ENCODE peak calls at places on chromosome 1, in nine cellular contexts. One of them, this sample, is unnamed.

GRCh38 chr1:84365225-84366221 is 32.8 kb upstream of the DNASE2B start:
- DNase-seq in suprapubic skin: no peak
- DNase-seq in adipocyte: peak; percentile 87
- DNase-seq in trophoblast cell: peak; percentile 90
- DNase-seq in small intestine: peak; percentile 95
- DNase-seq in CD4-positive, CD25-positive, alpha-beta regulatory T cell: no peak
- DNase-seq in breast epithelium: no peak
- DNase-seq in IMR-90: peak; percentile 99
- DNase-seq in K562: peak; percentile 33
- DNase-seq in this sample: peak; percentile 93

GRCh38 chr1:166470465-166470864 is 303.7 kb upstream of the FAM78B start:
- DNase-seq in suprapubic skin: no peak
- DNase-seq in adipocyte: no peak
- DNase-seq in trophoblast cell: no peak
- DNase-seq in small intestine: no peak
- DNase-seq in CD4-positive, CD25-positive, alpha-beta regulatory T cell: no peak
- DNase-seq in breast epithelium: no peak
- DNase-seq in IMR-90: no peak
- DNase-seq in K562: no peak
- DNase-seq in this sample: no peak

GRCh38 chr1:9753121-9753531 is 70.6 kb downstream of the CLSTN1 start:
- DNase-seq in suprapubic skin: no peak
- DNase-seq in adipocyte: peak; percentile 68
- DNase-seq in trophoblast cell: no peak
- DNase-seq in small intestine: no peak
- DNase-seq in CD4-positive, CD25-positive, alpha-beta regulatory T cell: no peak
- DNase-seq in breast epithelium: no peak
- DNase-seq in IMR-90: peak; percentile 86
- DNase-seq in K562: no peak
- DNase-seq in this sample: peak; percentile 40

GRCh38 chr1:214404571-214405213 is 123.7 kb downstream of the SMYD2 start:
- DNase-seq in suprapubic skin: no peak
- DNase-seq in adipocyte: no peak
- DNase-seq in trophoblast cell: no peak
- DNase-seq in small intestine: no peak
- DNase-seq in CD4-positive, CD25-positive, alpha-beta regulatory T cell: no peak
- DNase-seq in breast epithelium: no peak
- DNase-seq in IMR-90: peak; percentile 75
- DNase-seq in K562: no peak
- DNase-seq in this sample: peak; percentile 100

GRCh38 chr1:67190410-67190809 is 24.2 kb downstream of the IL23R start:
- DNase-seq in suprapubic skin: no peak
- DNase-seq in adipocyte: no peak
- DNase-seq in trophoblast cell: no peak
- DNase-seq in small intestine: no peak
- DNase-seq in CD4-positive, CD25-positive, alpha-beta regulatory T cell: no peak
- DNase-seq in breast epithelium: no peak
- DNase-seq in IMR-90: no peak
- DNase-seq in K562: no peak
- DNase-seq in this sample: no peak

GRCh38 chr1:230104395-230105244 is 37.6 kb downstream of the GALNT2 start:
- DNase-seq in suprapubic skin: peak; percentile 98
- DNase-seq in adipocyte: peak; percentile 98
- DNase-seq in trophoblast cell: peak; percentile 96
- DNase-seq in small intestine: peak; percentile 93
- DNase-seq in CD4-positive, CD25-positive, alpha-beta regulatory T cell: no peak
- DNase-seq in breast epithelium: peak; percentile 94
- DNase-seq in IMR-90: peak; percentile 100
- DNase-seq in K562: no peak
- DNase-seq in this sample: peak; percentile 99

GRCh38 chr1:30085814-30086770 is 637.3 kb downstream of the MATN1 start:
- DNase-seq in suprapubic skin: no peak
- DNase-seq in adipocyte: peak; percentile 76
- DNase-seq in trophoblast cell: no peak
- DNase-seq in small intestine: no peak
- DNase-seq in CD4-positive, CD25-positive, alpha-beta regulatory T cell: no peak
- DNase-seq in breast epithelium: no peak
- DNase-seq in IMR-90: peak; percentile 31
- DNase-seq in K562: peak; percentile 85
- DNase-seq in this sample: no peak

GRCh38 chr1:234230414-234230862 is 142.8 kb upstream of the COA6 start:
- DNase-seq in suprapubic skin: no peak
- DNase-seq in adipocyte: no peak
- DNase-seq in trophoblast cell: no peak
- DNase-seq in small intestine: no peak
- DNase-seq in CD4-positive, CD25-positive, alpha-beta regulatory T cell: no peak
- DNase-seq in breast epithelium: no peak
- DNase-seq in IMR-90: no peak
- DNase-seq in K562: no peak
- DNase-seq in this sample: no peak

GRCh38 chr1:43238991-43239469 is 30.8 kb upstream of the TMEM125 start:
- DNase-seq in suprapubic skin: no peak
- DNase-seq in adipocyte: no peak
- DNase-seq in trophoblast cell: no peak
- DNase-seq in small intestine: no peak
- DNase-seq in CD4-positive, CD25-positive, alpha-beta regulatory T cell: no peak
- DNase-seq in breast epithelium: peak; percentile 13
- DNase-seq in IMR-90: no peak
- DNase-seq in K562: no peak
- DNase-seq in this sample: no peak

GRCh38 chr1:197272791-197273190 is 4.7 kb downstream of the CRB1 start:
- DNase-seq in suprapubic skin: no peak
- DNase-seq in adipocyte: no peak
- DNase-seq in trophoblast cell: no peak
- DNase-seq in small intestine: no peak
- DNase-seq in CD4-positive, CD25-positive, alpha-beta regulatory T cell: no peak
- DNase-seq in breast epithelium: no peak
- DNase-seq in IMR-90: no peak
- DNase-seq in K562: no peak
- DNase-seq in this sample: peak; percentile 30

GRCh38 chr1:6111991-6112689 is 66.5 kb downstream of the KCNAB2 start:
- DNase-seq in suprapubic skin: no peak
- DNase-seq in adipocyte: no peak
- DNase-seq in trophoblast cell: no peak
- DNase-seq in small intestine: no peak
- DNase-seq in CD4-positive, CD25-positive, alpha-beta regulatory T cell: no peak
- DNase-seq in breast epithelium: no peak
- DNase-seq in IMR-90: no peak
- DNase-seq in K562: no peak
- DNase-seq in this sample: no peak

GRCh38 chr1:225410036-225410435 is 17.8 kb downstream of the LBR start:
- DNase-seq in suprapubic skin: no peak
- DNase-seq in adipocyte: no peak
- DNase-seq in trophoblast cell: no peak
- DNase-seq in small intestine: no peak
- DNase-seq in CD4-positive, CD25-positive, alpha-beta regulatory T cell: no peak
- DNase-seq in breast epithelium: no peak
- DNase-seq in IMR-90: no peak
- DNase-seq in K562: no peak
- DNase-seq in this sample: no peak

GRCh38 chr1:145858238-145858936 is 494 bp downstream of the PIAS3 start:
- DNase-seq in suprapubic skin: peak; percentile 88
- DNase-seq in adipocyte: peak; percentile 62
- DNase-seq in trophoblast cell: peak; percentile 32
- DNase-seq in small intestine: peak; percentile 45
- DNase-seq in CD4-positive, CD25-positive, alpha-beta regulatory T cell: peak; percentile 72
- DNase-seq in breast epithelium: peak; percentile 61
- DNase-seq in IMR-90: peak; percentile 19
- DNase-seq in K562: peak; percentile 82
- DNase-seq in this sample: no peak

GRCh38 chr1:93593868-93594602 is 87.6 kb downstream of the BCAR3 start:
- DNase-seq in suprapubic skin: no peak
- DNase-seq in adipocyte: no peak
- DNase-seq in trophoblast cell: peak; percentile 78
- DNase-seq in small intestine: no peak
- DNase-seq in CD4-positive, CD25-positive, alpha-beta regulatory T cell: no peak
- DNase-seq in breast epithelium: no peak
- DNase-seq in IMR-90: no peak
- DNase-seq in K562: no peak
- DNase-seq in this sample: no peak

GRCh38 chr1:93596329-93597089 is 85.1 kb downstream of the BCAR3 start:
- DNase-seq in suprapubic skin: no peak
- DNase-seq in adipocyte: no peak
- DNase-seq in trophoblast cell: no peak
- DNase-seq in small intestine: peak; percentile 53
- DNase-seq in CD4-positive, CD25-positive, alpha-beta regulatory T cell: no peak
- DNase-seq in breast epithelium: no peak
- DNase-seq in IMR-90: no peak
- DNase-seq in K562: no peak
- DNase-seq in this sample: no peak

GRCh38 chr1:93595266-93595665 is 86.4 kb downstream of the BCAR3 start:
- DNase-seq in suprapubic skin: no peak
- DNase-seq in adipocyte: peak; percentile 19
- DNase-seq in trophoblast cell: no peak
- DNase-seq in small intestine: no peak
- DNase-seq in CD4-positive, CD25-positive, alpha-beta regulatory T cell: no peak
- DNase-seq in breast epithelium: no peak
- DNase-seq in IMR-90: peak; percentile 57
- DNase-seq in K562: no peak
- DNase-seq in this sample: no peak

GRCh38 chr1:93594603-93594880 is 87.1 kb downstream of the BCAR3 start:
- DNase-seq in suprapubic skin: no peak
- DNase-seq in adipocyte: no peak
- DNase-seq in trophoblast cell: no peak
- DNase-seq in small intestine: no peak
- DNase-seq in CD4-positive, CD25-positive, alpha-beta regulatory T cell: no peak
- DNase-seq in breast epithelium: no peak
- DNase-seq in IMR-90: no peak
- DNase-seq in K562: no peak
- DNase-seq in this sample: no peak

GRCh38 chr1:93595749-93596148 is 85.9 kb downstream of the BCAR3 start:
- DNase-seq in suprapubic skin: no peak
- DNase-seq in adipocyte: peak; percentile 27
- DNase-seq in trophoblast cell: no peak
- DNase-seq in small intestine: no peak
- DNase-seq in CD4-positive, CD25-positive, alpha-beta regulatory T cell: no peak
- DNase-seq in breast epithelium: no peak
- DNase-seq in IMR-90: no peak
- DNase-seq in K562: no peak
- DNase-seq in this sample: no peak
- H3K4me1 ChIP-seq in suprapubic skin: peaks cover 81% of the 10 kb centered on the region
- H3K4me1 ChIP-seq in adipocyte: peaks cover 52% of the 10 kb centered on the region
- H3K4me1 ChIP-seq in trophoblast cell: peaks cover 59% of the 10 kb centered on the region
- H3K4me1 ChIP-seq in small intestine: peaks cover 17% of the 10 kb centered on the region
- H3K4me1 ChIP-seq in CD4-positive, CD25-positive, alpha-beta regulatory T cell: no peaks in the 10 kb centered on the region
- H3K4me1 ChIP-seq in breast epithelium: peaks cover 39% of the 10 kb centered on the region
- H3K4me1 ChIP-seq in IMR-90: peaks cover 25% of the 10 kb centered on the region
- H3K4me1 ChIP-seq in K562: peaks cover 5% of the 10 kb centered on the region
- H3K4me1 ChIP-seq in this sample: peaks cover 75% of the 10 kb centered on the region

GRCh38 chr1:17549384-17549783 is 9.9 kb downstream of the ARHGEF10L start:
- DNase-seq in suprapubic skin: no peak
- DNase-seq in adipocyte: no peak
- DNase-seq in trophoblast cell: no peak
- DNase-seq in small intestine: no peak
- DNase-seq in CD4-positive, CD25-positive, alpha-beta regulatory T cell: no peak
- DNase-seq in breast epithelium: no peak
- DNase-seq in IMR-90: no peak
- DNase-seq in K562: no peak
- DNase-seq in this sample: no peak
- H3K4me1 ChIP-seq in suprapubic skin: peaks cover 59% of the 10 kb centered on the region
- H3K4me1 ChIP-seq in adipocyte: peaks cover 50% of the 10 kb centered on the region
- H3K4me1 ChIP-seq in trophoblast cell: peaks cover 16% of the 10 kb centered on the region
- H3K4me1 ChIP-seq in small intestine: no peaks in the 10 kb centered on the region
- H3K4me1 ChIP-seq in CD4-positive, CD25-positive, alpha-beta regulatory T cell: no peaks in the 10 kb centered on the region
- H3K4me1 ChIP-seq in breast epithelium: peaks cover 16% of the 10 kb centered on the region
- H3K4me1 ChIP-seq in IMR-90: peaks cover 27% of the 10 kb centered on the region
- H3K4me1 ChIP-seq in K562: no peaks in the 10 kb centered on the region
- H3K4me1 ChIP-seq in this sample: no peaks in the 10 kb centered on the region

GRCh38 chr1:92833840-92834239 is 2.0 kb downstream of the RPL5 start:
- DNase-seq in suprapubic skin: no peak
- DNase-seq in adipocyte: no peak
- DNase-seq in trophoblast cell: no peak
- DNase-seq in small intestine: no peak
- DNase-seq in CD4-positive, CD25-positive, alpha-beta regulatory T cell: no peak
- DNase-seq in breast epithelium: no peak
- DNase-seq in IMR-90: no peak
- DNase-seq in K562: no peak
- DNase-seq in this sample: no peak

GRCh38 chr1:92834617-92835016 is 2.8 kb downstream of the RPL5 start:
- DNase-seq in suprapubic skin: no peak
- DNase-seq in adipocyte: no peak
- DNase-seq in trophoblast cell: no peak
- DNase-seq in small intestine: no peak
- DNase-seq in CD4-positive, CD25-positive, alpha-beta regulatory T cell: no peak
- DNase-seq in breast epithelium: no peak
- DNase-seq in IMR-90: no peak
- DNase-seq in K562: no peak
- DNase-seq in this sample: no peak

GRCh38 chr1:92831762-92832536 is at the start of gene RPL5:
- DNase-seq in suprapubic skin: peak; percentile 97
- DNase-seq in adipocyte: peak; percentile 99
- DNase-seq in trophoblast cell: peak; percentile 98
- DNase-seq in small intestine: peak; percentile 99
- DNase-seq in CD4-positive, CD25-positive, alpha-beta regulatory T cell: peak; percentile 95
- DNase-seq in breast epithelium: peak; percentile 95
- DNase-seq in IMR-90: peak; percentile 97
- DNase-seq in K562: peak; percentile 96
- DNase-seq in this sample: peak; percentile 93

GRCh38 chr1:92831368-92831761 is 475 bp upstream of the RPL5 start:
- DNase-seq in suprapubic skin: no peak
- DNase-seq in adipocyte: no peak
- DNase-seq in trophoblast cell: no peak
- DNase-seq in small intestine: no peak
- DNase-seq in CD4-positive, CD25-positive, alpha-beta regulatory T cell: no peak
- DNase-seq in breast epithelium: no peak
- DNase-seq in IMR-90: no peak
- DNase-seq in K562: no peak
- DNase-seq in this sample: no peak

GRCh38 chr1:92832537-92833160 is 809 bp downstream of the RPL5 start:
- DNase-seq in suprapubic skin: no peak
- DNase-seq in adipocyte: peak; percentile 64
- DNase-seq in trophoblast cell: no peak
- DNase-seq in small intestine: no peak
- DNase-seq in CD4-positive, CD25-positive, alpha-beta regulatory T cell: no peak
- DNase-seq in breast epithelium: no peak
- DNase-seq in IMR-90: no peak
- DNase-seq in K562: no peak
- DNase-seq in this sample: no peak
- H3K4me1 ChIP-seq in suprapubic skin: peaks cover 49% of the 10 kb centered on the region
- H3K4me1 ChIP-seq in adipocyte: peaks cover 39% of the 10 kb centered on the region
- H3K4me1 ChIP-seq in trophoblast cell: no peaks in the 10 kb centered on the region
- H3K4me1 ChIP-seq in small intestine: peaks cover 3% of the 10 kb centered on the region
- H3K4me1 ChIP-seq in CD4-positive, CD25-positive, alpha-beta regulatory T cell: peaks cover 50% of the 10 kb centered on the region
- H3K4me1 ChIP-seq in breast epithelium: peaks cover 20% of the 10 kb centered on the region
- H3K4me1 ChIP-seq in IMR-90: peaks cover 6% of the 10 kb centered on the region
- H3K4me1 ChIP-seq in K562: peaks cover 6% of the 10 kb centered on the region
- H3K4me1 ChIP-seq in this sample: peaks cover 17% of the 10 kb centered on the region

DNA sequence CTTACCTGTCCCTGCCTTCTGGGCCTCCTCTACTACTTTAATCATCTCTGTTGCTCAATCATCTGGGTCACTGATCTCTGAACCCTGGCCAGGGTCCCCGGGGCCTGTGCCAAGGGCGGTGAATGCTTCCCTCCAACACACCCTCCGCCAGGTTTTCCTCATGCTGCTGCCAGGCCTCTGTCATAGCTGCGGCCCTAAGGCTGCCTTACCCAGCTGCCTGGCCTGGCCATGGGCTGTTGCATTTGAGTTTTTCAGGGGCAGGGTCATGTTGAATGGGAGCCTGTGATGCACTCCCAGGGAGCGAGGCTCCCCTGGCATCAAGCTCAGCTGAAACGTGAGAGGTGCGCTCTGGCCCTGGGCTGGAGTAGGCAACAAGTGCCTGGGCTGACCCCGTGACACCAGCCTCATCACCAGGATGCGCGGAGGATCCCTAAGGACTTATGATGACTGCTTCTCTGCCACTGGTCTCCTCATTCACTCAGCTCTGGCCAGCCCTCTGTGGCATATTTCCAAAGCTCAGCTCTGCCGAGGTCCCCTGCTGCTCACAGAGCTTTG is 7.6 kb downstream of the EDN2 start:
- DNase-seq in suprapubic skin: peak; percentile 62
- DNase-seq in adipocyte: no peak
- DNase-seq in trophoblast cell: no peak
- DNase-seq in small intestine: peak; percentile 98
- DNase-seq in CD4-positive, CD25-positive, alpha-beta regulatory T cell: no peak
- DNase-seq in breast epithelium: no peak
- DNase-seq in IMR-90: no peak
- DNase-seq in K562: no peak
- DNase-seq in this sample: no peak
- H3K4me1 ChIP-seq in suprapubic skin: peaks cover 51% of the 10 kb centered on the region
- H3K4me1 ChIP-seq in adipocyte: peaks cover 37% of the 10 kb centered on the region
- H3K4me1 ChIP-seq in trophoblast cell: peaks cover 21% of the 10 kb centered on the region
- H3K4me1 ChIP-seq in small intestine: peaks cover 16% of the 10 kb centered on the region
- H3K4me1 ChIP-seq in CD4-positive, CD25-positive, alpha-beta regulatory T cell: no peaks in the 10 kb centered on the region
- H3K4me1 ChIP-seq in breast epithelium: peaks cover 38% of the 10 kb centered on the region
- H3K4me1 ChIP-seq in IMR-90: peaks cover 1% of the 10 kb centered on the region
- H3K4me1 ChIP-seq in K562: no peaks in the 10 kb centered on the region
- H3K4me1 ChIP-seq in this sample: peaks cover 13% of the 10 kb centered on the region

This sample was measured in foreskin keratinocyte.